ENCODE peak calls at places on chromosome 3, in five cellular contexts. I, H, S, X and P are unnamed samples.

GRCh38 chr3:128503164-128503651 is 10.2 kb upstream of the GATA2 start:
- DNase-seq in H (no peak), S (no peak), X (no peak), I (no peak), P (no peak)

GRCh38 chr3:69558912-69559311 is 173.0 kb upstream of the FRMD4B start:
- DNase-seq in X (peak; percentile 57), I (no peak), S (peak; percentile 92), H (no peak), P (no peak)

GRCh38 chr3:127629462-127630403 is 748 bp downstream of the PODXL2 start:
- DNase-seq in H (peak; percentile 52), I (peak; percentile 16), X (no peak), S (no peak), P (no peak)

GRCh38 chr3:187020376-187020775 is 90.0 kb downstream of the ST6GAL1 start:
- DNase-seq in H (no peak), S (no peak), X (no peak), I (no peak), P (no peak)

GRCh38 chr3:33441322-33441976 is 1.2 kb upstream of the UBP1 start:
- DNase-seq in H (no peak), I (no peak), S (no peak), X (no peak), P (no peak)

GRCh38 chr3:113441051-113441770 is at the start of gene CFAP44:
- DNase-seq in I (peak; percentile 17), X (peak; percentile 41), S (peak; percentile 75), H (no peak), P (peak; percentile 87)

GRCh38 chr3:58651268-58651667 is 15.3 kb downstream of the FAM3D start:
- DNase-seq in H (no peak), S (peak; percentile 12), X (no peak), I (no peak), P (no peak)

GRCh38 chr3:17158941-17159682 is 274.4 kb downstream of the PLCL2 start:
- DNase-seq in S (no peak), I (no peak), H (no peak), X (peak; percentile 32), P (no peak)

GRCh38 chr3:77945320-77945719 is 905.4 kb downstream of the ROBO2 start:
- DNase-seq in X (no peak), I (no peak), H (no peak), S (peak; percentile 15), P (no peak)

GRCh38 chr3:14482271-14482721 is 57.8 kb downstream of the GRIP2 start:
- DNase-seq in H (no peak), S (no peak), X (no peak), I (no peak), P (peak; percentile 21)

GRCh38 chr3:27910456-27910855 is 188.3 kb upstream of the EOMES start:
- DNase-seq in S (no peak), X (no peak), H (no peak), I (no peak), P (peak; percentile 36)

GRCh38 chr3:43217633-43218032 is 68.7 kb upstream of the SNRK start:
- DNase-seq in I (no peak), S (peak; percentile 6), H (no peak), X (peak; percentile 12), P (no peak)

GRCh38 chr3:177337548-177338331 is 140.5 kb upstream of the TBL1XR1 start:
- DNase-seq in S (peak; percentile 84), H (no peak), X (peak; percentile 79), I (no peak), P (peak; percentile 29)

GRCh38 chr3:180421711-180422110 is 180.3 kb upstream of the TTC14 start:
- DNase-seq in X (no peak), H (no peak), S (no peak), I (no peak), P (no peak)

GRCh38 chr3:105791134-105791533 is 77.7 kb downstream of the CBLB start:
- DNase-seq in H (no peak), I (no peak), S (peak; percentile 76), X (no peak), P (peak; percentile 39)

GRCh38 chr3:126304704-126305103 is 52.5 kb downstream of the KLF15 start:
- DNase-seq in H (no peak), S (no peak), I (no peak), X (peak; percentile 53), P (no peak)

GRCh38 chr3:110106805-110107204 is 769.5 kb upstream of the DPPA4 start:
- DNase-seq in S (peak; percentile 4), H (no peak), X (peak; percentile 23), I (no peak), P (no peak)

GRCh38 chr3:43090238-43090637 is 15.6 kb downstream of the POMGNT2 start:
- DNase-seq in H (no peak), I (no peak), X (no peak), S (no peak), P (no peak)

GRCh38 chr3:73520931-73521461 is 103.7 kb downstream of the PDZRN3 start:
- DNase-seq in H (no peak), I (no peak), S (peak; percentile 66), X (no peak), P (peak; percentile 70)

GRCh38 chr3:128353991-128354687 is 112.6 kb downstream of the DNAJB8 start:
- DNase-seq in H (no peak), I (no peak), S (peak; percentile 58), X (no peak), P (peak; percentile 40)

GRCh38 chr3:194675680-194676079 is 3.7 kb upstream of the LSG1 start:
- DNase-seq in S (no peak), X (peak; percentile 31), H (no peak), I (no peak), P (no peak)

GRCh38 chr3:126538316-126538715 is 14.4 kb downstream of the CHST13 start:
- DNase-seq in X (no peak), I (no peak), H (no peak), S (no peak), P (no peak)

GRCh38 chr3:9388562-9389272 is 8.7 kb upstream of the SETD5 start:
- DNase-seq in X (no peak), S (no peak), H (no peak), I (no peak), P (no peak)

GRCh38 chr3:169748670-169749069 is 16.2 kb downstream of the TERC start:
- DNase-seq in I (no peak), X (peak; percentile 93), H (no peak), S (no peak), P (no peak)